ENCODE peak calls at places on chromosomes 13 and 19, in four cellular contexts. A is H9, B is mesendoderm, J is H1. S is an unnamed sample.

GRCh38 chr13:94351292-94352000 is 128.0 kb downstream of the DCT start:
- DNase-seq in J (no peak), A (no peak), B (no peak), S (peak; percentile 92)

GRCh38 chr13:97573011-97573410 is 139.0 kb downstream of the RAP2A start:
- DNase-seq in J (no peak), A (no peak), B (peak; percentile 87), S (peak; percentile 24)

GRCh38 chr13:113672002-113672651 is 5.1 kb downstream of the GRK1 start:
- DNase-seq in J (no peak), A (no peak), B (no peak), S (no peak)

GRCh38 chr19:925912-926594 is at the start of gene ARID3A:
- DNase-seq in A (peak; percentile 71), J (no peak), B (no peak), S (no peak)

GRCh38 chr13:100534147-100534818 is 54.3 kb downstream of the GGACT start:
- DNase-seq in J (no peak), B (no peak), A (no peak), S (no peak)

GRCh38 chr13:23392313-23392712 is 41.2 kb downstream of the SACS start:
- DNase-seq in B (no peak), A (no peak), J (no peak), S (no peak)

GRCh38 chr19:54478677-54479266 is 5.7 kb upstream of the CDC42EP5 start:
- DNase-seq in A (peak; percentile 80), J (no peak), B (peak; percentile 85), S (peak; percentile 49)

GRCh38 chr19:49110567-49110966 is 3.6 kb upstream of the LIN7B start:
- DNase-seq in J (no peak), A (no peak), B (no peak), S (peak; percentile 62)

GRCh38 chr19:16118489-16119033 is 6.9 kb downstream of the RAB8A start:
- DNase-seq in J (no peak), A (no peak), B (no peak), S (no peak)

GRCh38 chr19:57434386-57435061 is 601 bp upstream of the ZNF749 start:
- DNase-seq in J (no peak), B (peak; percentile 15), A (peak; percentile 50), S (no peak)

GRCh38 chr19:54014920-54015560 is 23.6 kb downstream of the CACNG6 start:
- DNase-seq in J (no peak), B (no peak), A (no peak), S (no peak)

GRCh38 chr13:64850017-64850416 is 2380.1 kb downstream of the PCDH9 start:
- DNase-seq in A (no peak), J (no peak), B (no peak), S (no peak)
- H4K5ac ChIP-seq in A (no peak overlapping the region), J (no peak overlapping the region), B (no peak overlapping the region), S (no peak overlapping the region)

GRCh38 chr13:79226938-79227337 is 179.1 kb downstream of the RBM26 start:
- DNase-seq in A (no peak), J (no peak), B (peak; percentile 50), S (no peak)

GRCh38 chr13:79227418-79227817 is 178.6 kb downstream of the RBM26 start:
- DNase-seq in A (no peak), B (no peak), J (no peak), S (no peak)

GRCh38 chr13:79226250-79226649 is 179.8 kb downstream of the RBM26 start:
- DNase-seq in A (no peak), J (no peak), B (no peak), S (no peak)

GRCh38 chr13:79225487-79226232 is 180.4 kb downstream of the RBM26 start:
- DNase-seq in J (no peak), A (no peak), B (peak; percentile 37), S (no peak)

GRCh38 chr13:79222427-79223205 is 183.4 kb downstream of the RBM26 start:
- DNase-seq in J (no peak), A (no peak), B (no peak), S (no peak)
- H4K5ac ChIP-seq in J (no peak overlapping the region), A (no peak overlapping the region), B (no peak overlapping the region), S (no peak overlapping the region)

GRCh38 chr13:65932587-65933239 is 1297.4 kb downstream of the PCDH9 start:
- DNase-seq in A (no peak), B (no peak), J (no peak), S (peak; percentile 7)

GRCh38 chr13:65932013-65932412 is 1298.1 kb downstream of the PCDH9 start:
- DNase-seq in B (no peak), J (no peak), A (no peak), S (no peak)

GRCh38 chr13:65926750-65927171 is 1303.4 kb downstream of the PCDH9 start:
- DNase-seq in A (peak; percentile 79), B (peak; percentile 58), J (peak; percentile 29), S (no peak)

DNA sequence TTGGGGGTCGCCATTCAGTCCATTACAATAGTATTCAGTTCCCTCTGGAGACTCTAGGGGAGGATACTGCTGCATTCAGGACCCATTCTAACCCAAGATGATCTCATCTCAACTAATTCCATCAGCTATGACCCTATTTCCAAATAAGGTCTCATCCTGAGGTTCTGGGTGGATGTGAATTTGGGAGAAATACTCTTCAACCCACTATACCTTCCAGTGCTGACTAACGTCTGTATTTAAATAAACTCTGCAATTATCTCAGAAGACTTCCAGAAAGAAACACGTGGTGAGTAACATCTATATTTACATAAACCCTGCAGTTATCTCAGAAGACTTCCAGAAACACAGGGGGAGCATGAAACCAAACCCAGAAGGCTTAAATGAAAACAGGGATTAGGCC is 1300.7 kb downstream of the PCDH9 start:
- DNase-seq in J (no peak), A (no peak), B (no peak), S (peak; percentile 86)
- H4K5ac ChIP-seq in J (no peak overlapping the region), A (no peak overlapping the region), B (no peak overlapping the region), S (no peak overlapping the region)

GRCh38 chr13:59658027-59658735 is 505.5 kb downstream of the DIAPH3 start:
- DNase-seq in J (no peak), B (no peak), A (no peak), S (no peak)
- H4K5ac ChIP-seq in J (no peak overlapping the region), B (no peak overlapping the region), A (no peak overlapping the region), S (no peak overlapping the region)

DNA sequence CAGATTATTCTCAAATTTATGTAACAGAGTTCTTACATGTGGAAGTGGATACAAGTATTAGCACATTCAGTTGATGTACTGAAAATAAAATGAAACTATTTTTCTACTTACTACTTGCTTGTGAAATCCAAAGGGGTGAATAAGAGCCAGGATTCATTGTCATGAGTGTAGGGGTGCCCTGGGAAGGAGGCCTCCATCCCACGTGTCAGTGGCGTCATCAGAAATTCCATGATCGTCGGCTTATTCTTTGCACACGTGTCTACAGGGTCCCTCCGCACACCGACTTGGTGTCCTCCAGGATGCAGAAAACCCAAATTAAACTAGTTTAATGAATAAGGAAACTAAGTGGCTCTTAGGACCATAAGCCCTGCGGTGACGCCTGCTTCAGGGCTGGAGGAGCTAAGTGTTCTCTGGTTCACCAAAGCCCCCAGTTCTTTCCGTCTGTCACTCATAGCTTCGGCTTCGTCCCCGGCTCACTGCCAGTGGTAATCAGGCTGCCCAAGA is 55.5 kb downstream of the IRS2 start:
- DNase-seq in J (no peak), A (no peak), B (no peak), S (no peak)
- H4K5ac ChIP-seq in J (no peak overlapping the region), A (no peak overlapping the region), B (no peak overlapping the region), S (no peak overlapping the region)

GRCh38 chr19:41306394-41306793 is 3.6 kb upstream of the CCDC97 start:
- DNase-seq in J (no peak), A (no peak), B (no peak), S (no peak)

GRCh38 chr19:41307090-41307875 is 2.7 kb upstream of the CCDC97 start:
- DNase-seq in A (no peak), J (no peak), B (no peak), S (no peak)

GRCh38 chr19:41308450-41309224 is 1.3 kb upstream of the CCDC97 start:
- DNase-seq in B (peak; percentile 96), A (peak; percentile 93), J (peak; percentile 86), S (peak; percentile 86)

GRCh38 chr19:41309225-41310030 is 544 bp upstream of the CCDC97 start:
- DNase-seq in B (no peak), J (no peak), A (no peak), S (no peak)

GRCh38 chr19:41307954-41308449 is 2.0 kb upstream of the CCDC97 start:
- DNase-seq in B (no peak), J (no peak), A (no peak), S (no peak)
- H4K5ac ChIP-seq in B (no peak overlapping the region), J (no peak overlapping the region), A (no peak overlapping the region), S (peak overlapping the region; percentile 31)

DNA sequence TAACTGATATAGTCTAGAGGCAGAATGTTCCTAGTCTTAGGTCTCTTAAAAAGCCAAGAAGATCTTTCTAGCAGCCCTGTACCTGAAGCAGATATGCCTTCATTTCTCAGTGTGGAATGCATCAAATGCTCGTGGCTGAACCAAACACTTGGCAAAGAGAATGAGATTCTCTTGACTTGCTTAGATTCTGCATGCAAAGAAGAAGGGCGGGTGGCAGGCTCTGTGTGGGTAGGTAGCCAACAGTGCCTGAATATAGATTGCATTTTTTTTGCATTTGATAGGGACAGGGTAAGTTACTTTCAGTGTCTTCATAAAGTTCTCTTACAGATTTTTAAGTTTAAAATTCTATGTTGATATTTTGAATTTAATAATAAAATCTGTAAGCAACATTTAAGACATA is 27.3 kb downstream of the IFT88 start:
- DNase-seq in A (no peak), J (no peak), B (no peak), S (no peak)
- H4K5ac ChIP-seq in A (no peak overlapping the region), J (no peak overlapping the region), B (no peak overlapping the region), S (no peak overlapping the region)

DNA sequence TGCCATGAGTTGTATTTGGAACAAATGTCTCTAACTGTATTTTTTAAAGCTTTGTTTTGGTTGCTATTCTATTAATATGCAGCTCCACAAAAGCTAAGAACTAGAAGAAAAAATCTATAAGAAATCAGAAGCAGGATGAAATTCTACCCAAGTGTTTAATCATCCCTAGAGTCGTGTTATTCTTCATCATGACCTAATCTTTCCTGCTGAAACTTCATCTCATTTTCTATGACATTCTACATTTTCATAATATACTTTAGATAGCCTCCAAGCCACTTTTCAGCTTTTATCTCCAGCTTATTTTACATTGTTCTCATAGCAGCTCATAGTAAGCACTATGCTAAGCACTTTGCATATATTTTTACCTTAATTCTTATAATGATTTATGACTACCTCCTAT is 302.8 kb downstream of the FOXO1 start:
- DNase-seq in B (no peak), J (no peak), A (no peak), S (no peak)
- H4K5ac ChIP-seq in B (no peak overlapping the region), J (no peak overlapping the region), A (no peak overlapping the region), S (no peak overlapping the region)

DNA sequence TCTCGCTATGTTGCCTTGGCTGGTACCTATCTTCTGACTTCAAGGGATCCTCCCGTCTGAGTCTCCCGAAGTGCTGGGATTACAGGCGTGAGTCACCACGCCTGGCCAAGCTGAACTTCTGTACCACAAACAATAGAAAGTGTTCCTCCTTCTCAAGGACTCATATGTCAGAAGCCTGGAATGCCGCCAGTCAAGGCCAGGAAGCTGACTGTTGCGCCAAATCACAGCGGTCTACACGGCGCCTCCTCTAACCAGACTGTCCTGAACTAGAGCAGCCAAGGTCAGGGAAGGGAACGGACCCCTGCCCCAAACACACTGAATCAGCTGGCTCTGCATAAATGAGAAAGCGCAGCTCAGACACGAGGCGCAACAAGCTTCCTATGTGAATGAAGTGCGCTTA is 14.6 kb downstream of the RAB20 start:
- DNase-seq in B (no peak), J (no peak), A (no peak), S (peak; percentile 89)
- H4K5ac ChIP-seq in B (no peak overlapping the region), J (no peak overlapping the region), A (no peak overlapping the region), S (no peak overlapping the region)

S was measured in IMR-90.